ENCODE peak calls at places on chromosome 21, in six cellular contexts. One of them, this sample, is unnamed. For H3K4me1, the result is how much of the 10 kb centered on the place peaks cover.

GRCh38 chr21:31220567-31220966 is 123.5 kb downstream of the TIAM1 start:
- DNase-seq in CD8-positive, alpha-beta T cell: no peak
- DNase-seq in MM.1S: no peak
- DNase-seq in prostate gland: no peak
- DNase-seq in ovary: no peak
- DNase-seq in H9: no peak
- DNase-seq in this sample: no peak

GRCh38 chr21:32483293-32483595 is 70.7 kb downstream of the EVA1C start:
- DNase-seq in CD8-positive, alpha-beta T cell: no peak
- DNase-seq in MM.1S: no peak
- DNase-seq in prostate gland: peak
- DNase-seq in ovary: no peak
- DNase-seq in H9: no peak
- DNase-seq in this sample: no peak

GRCh38 chr21:41953831-41954653 is at the start of gene C2CD2:
- DNase-seq in CD8-positive, alpha-beta T cell: no peak
- DNase-seq in MM.1S: peak
- DNase-seq in prostate gland: no peak
- DNase-seq in ovary: peak
- DNase-seq in H9: peak
- DNase-seq in this sample: peak

GRCh38 chr21:19695796-19696195 is 1292.2 kb upstream of the TMPRSS15 start:
- DNase-seq in CD8-positive, alpha-beta T cell: no peak
- DNase-seq in MM.1S: no peak
- DNase-seq in prostate gland: no peak
- DNase-seq in ovary: no peak
- DNase-seq in H9: no peak
- DNase-seq in this sample: no peak

GRCh38 chr21:36902793-36903192 is 63.7 kb downstream of the HLCS start:
- DNase-seq in CD8-positive, alpha-beta T cell: no peak
- DNase-seq in MM.1S: peak
- DNase-seq in prostate gland: no peak
- DNase-seq in ovary: no peak
- DNase-seq in H9: no peak
- DNase-seq in this sample: no peak

GRCh38 chr21:43341349-43342163 is 85.4 kb downstream of the SIK1 start:
- DNase-seq in CD8-positive, alpha-beta T cell: no peak
- DNase-seq in MM.1S: no peak
- DNase-seq in prostate gland: no peak
- DNase-seq in ovary: no peak
- DNase-seq in H9: no peak
- DNase-seq in this sample: no peak

GRCh38 chr21:42641311-42642218 is 11.9 kb upstream of the PDE9A start:
- DNase-seq in CD8-positive, alpha-beta T cell: no peak
- DNase-seq in MM.1S: no peak
- DNase-seq in prostate gland: no peak
- DNase-seq in ovary: peak
- DNase-seq in H9: no peak
- DNase-seq in this sample: peak

GRCh38 chr21:31731112-31731801 is 661 bp downstream of the SCAF4 start:
- DNase-seq in CD8-positive, alpha-beta T cell: peak
- DNase-seq in MM.1S: peak
- DNase-seq in prostate gland: peak
- DNase-seq in ovary: peak
- DNase-seq in H9: peak
- DNase-seq in this sample: peak

GRCh38 chr21:32624726-32625125 is 12.5 kb upstream of the CFAP298 start:
- DNase-seq in CD8-positive, alpha-beta T cell: no peak
- DNase-seq in MM.1S: peak
- DNase-seq in prostate gland: no peak
- DNase-seq in ovary: no peak
- DNase-seq in H9: no peak
- DNase-seq in this sample: no peak

GRCh38 chr21:42162831-42163510 is 56.0 kb upstream of the ABCG1 start:
- DNase-seq in CD8-positive, alpha-beta T cell: no peak
- DNase-seq in MM.1S: no peak
- DNase-seq in prostate gland: no peak
- DNase-seq in ovary: no peak
- DNase-seq in H9: no peak
- DNase-seq in this sample: no peak

GRCh38 chr21:29305561-29305960 is 6.8 kb downstream of the BACH1 start:
- DNase-seq in CD8-positive, alpha-beta T cell: no peak
- DNase-seq in MM.1S: no peak
- DNase-seq in prostate gland: no peak
- DNase-seq in ovary: no peak
- DNase-seq in H9: no peak
- DNase-seq in this sample: no peak

GRCh38 chr21:29306920-29307319 is 8.2 kb downstream of the BACH1 start:
- DNase-seq in CD8-positive, alpha-beta T cell: no peak
- DNase-seq in MM.1S: no peak
- DNase-seq in prostate gland: no peak
- DNase-seq in ovary: no peak
- DNase-seq in H9: no peak
- DNase-seq in this sample: no peak

GRCh38 chr21:29304577-29304976 is 5.9 kb downstream of the BACH1 start:
- DNase-seq in CD8-positive, alpha-beta T cell: no peak
- DNase-seq in MM.1S: no peak
- DNase-seq in prostate gland: no peak
- DNase-seq in ovary: no peak
- DNase-seq in H9: no peak
- DNase-seq in this sample: no peak

GRCh38 chr21:29303301-29303700 is 4.6 kb downstream of the BACH1 start:
- DNase-seq in CD8-positive, alpha-beta T cell: no peak
- DNase-seq in MM.1S: no peak
- DNase-seq in prostate gland: no peak
- DNase-seq in ovary: no peak
- DNase-seq in H9: no peak
- DNase-seq in this sample: no peak

DNA sequence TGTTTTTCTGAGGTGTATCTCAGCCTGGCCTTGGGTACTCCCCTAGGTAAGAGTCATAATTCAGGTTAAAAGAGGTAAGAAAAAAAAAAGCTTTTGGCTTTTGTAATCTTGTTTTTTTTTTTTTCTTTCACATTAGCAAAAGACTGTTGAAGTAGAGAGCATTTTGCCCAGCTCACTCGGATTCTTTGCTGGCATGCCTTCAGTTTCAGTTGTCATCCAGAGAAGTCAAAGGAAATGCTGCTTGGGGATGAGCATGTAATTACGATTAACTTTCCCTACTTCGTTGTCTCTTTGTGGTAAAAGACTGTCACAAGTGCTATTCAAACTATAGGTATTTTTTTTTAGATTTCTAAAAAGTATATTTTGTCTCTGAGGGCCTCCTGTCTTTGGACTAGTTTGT is 6.3 kb downstream of the BACH1 start:
- DNase-seq in CD8-positive, alpha-beta T cell: no peak
- DNase-seq in MM.1S: no peak
- DNase-seq in prostate gland: no peak
- DNase-seq in ovary: no peak
- DNase-seq in H9: no peak
- DNase-seq in this sample: no peak
- H3K4me1 ChIP-seq in CD8-positive, alpha-beta T cell: under half
- H3K4me1 ChIP-seq in MM.1S: under half
- H3K4me1 ChIP-seq in prostate gland: under half
- H3K4me1 ChIP-seq in ovary: under half
- H3K4me1 ChIP-seq in H9: under half
- H3K4me1 ChIP-seq in this sample: under half

DNA sequence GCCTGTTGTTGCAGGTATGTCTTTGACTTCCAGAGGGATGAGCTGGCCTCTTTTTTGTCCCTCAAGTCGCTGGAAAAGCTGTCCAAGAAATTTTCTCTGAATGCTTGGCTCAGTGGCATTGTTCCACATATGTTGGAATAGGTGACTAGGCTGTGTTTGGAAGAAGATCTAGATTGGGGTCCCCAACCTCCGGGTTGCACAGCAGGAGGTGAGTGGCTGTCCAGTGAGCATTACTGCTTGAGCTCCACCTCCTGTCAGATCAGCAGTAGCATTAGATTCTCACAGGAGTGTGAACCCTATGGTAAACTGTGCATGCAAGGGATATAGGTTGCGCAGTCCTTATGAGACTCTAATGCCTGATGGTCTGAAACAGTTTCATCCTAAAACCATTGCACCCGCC is 18.1 kb downstream of the BACH1 start:
- DNase-seq in CD8-positive, alpha-beta T cell: no peak
- DNase-seq in MM.1S: no peak
- DNase-seq in prostate gland: no peak
- DNase-seq in ovary: no peak
- DNase-seq in H9: no peak
- DNase-seq in this sample: no peak
- H3K4me1 ChIP-seq in CD8-positive, alpha-beta T cell: under half
- H3K4me1 ChIP-seq in MM.1S: under half
- H3K4me1 ChIP-seq in prostate gland: under half
- H3K4me1 ChIP-seq in ovary: under half
- H3K4me1 ChIP-seq in H9: under half
- H3K4me1 ChIP-seq in this sample: under half

DNA sequence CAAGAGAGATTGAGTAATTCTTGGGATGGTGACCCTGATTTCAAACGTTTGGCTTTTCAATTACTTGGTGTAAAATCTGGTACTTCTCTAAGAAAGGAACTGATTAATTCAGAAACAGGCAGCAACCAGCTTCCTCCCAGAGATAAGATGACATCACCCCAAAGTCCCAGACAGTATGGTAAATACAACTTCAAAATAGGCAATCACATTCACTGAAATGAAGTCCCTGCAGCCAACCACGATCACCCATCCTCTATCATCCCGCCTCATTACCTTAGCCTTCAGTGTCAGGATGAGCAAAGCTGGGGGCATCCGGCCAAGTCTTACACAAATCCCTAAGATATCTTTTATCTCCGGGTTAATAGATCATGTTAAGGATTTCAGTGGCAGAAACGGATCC is 26.4 kb upstream of the RUNX1 start:
- DNase-seq in CD8-positive, alpha-beta T cell: no peak
- DNase-seq in MM.1S: no peak
- DNase-seq in prostate gland: no peak
- DNase-seq in ovary: no peak
- DNase-seq in H9: no peak
- DNase-seq in this sample: no peak
- H3K4me1 ChIP-seq in CD8-positive, alpha-beta T cell: under half
- H3K4me1 ChIP-seq in MM.1S: under half
- H3K4me1 ChIP-seq in prostate gland: under half
- H3K4me1 ChIP-seq in ovary: under half
- H3K4me1 ChIP-seq in H9: under half
- H3K4me1 ChIP-seq in this sample: under half

DNA sequence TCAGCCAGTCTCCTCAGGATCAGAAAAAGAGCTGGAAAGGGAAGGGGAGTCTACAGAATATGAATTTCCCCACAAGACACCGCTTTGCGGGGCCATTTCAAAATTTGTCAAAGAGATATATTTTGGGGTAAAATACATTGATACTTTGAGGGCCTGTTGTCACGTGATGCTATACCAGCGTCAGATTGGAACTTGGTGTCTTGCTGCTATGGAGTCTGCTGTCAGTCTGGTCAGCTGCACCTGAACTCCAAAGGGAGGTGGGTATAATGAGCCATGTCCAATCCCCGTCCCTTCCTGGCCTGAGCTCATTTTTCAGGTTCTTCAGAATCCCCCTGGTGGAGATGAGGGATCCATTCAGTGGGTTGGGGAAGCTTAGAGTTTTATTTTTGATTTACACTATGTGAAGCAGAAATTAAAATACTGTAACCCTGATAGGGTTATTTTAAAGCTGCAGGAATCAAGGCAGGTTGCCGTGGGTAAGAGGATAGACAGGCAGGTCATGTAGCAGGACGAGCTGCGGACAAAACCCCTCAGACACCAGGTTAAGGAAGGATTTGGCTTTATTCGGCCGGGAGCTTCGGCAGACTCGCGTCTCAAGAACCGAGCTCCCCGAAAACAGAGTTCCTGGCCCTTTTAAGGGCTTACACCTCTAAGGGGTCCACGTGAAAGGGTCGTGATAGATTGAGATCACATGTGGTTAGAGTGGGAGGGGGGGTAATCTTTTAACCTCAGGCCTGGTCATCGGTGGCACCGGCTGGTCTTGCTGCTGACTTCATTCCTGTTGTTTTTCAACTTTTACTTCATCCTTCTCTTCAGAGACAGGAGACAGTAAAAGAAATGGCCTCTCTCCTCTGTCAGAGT is 2.2 kb upstream of the POFUT2 start:
- DNase-seq in CD8-positive, alpha-beta T cell: no peak
- DNase-seq in MM.1S: no peak
- DNase-seq in prostate gland: no peak
- DNase-seq in ovary: peak
- DNase-seq in H9: peak
- DNase-seq in this sample: no peak
- H3K4me1 ChIP-seq in CD8-positive, alpha-beta T cell: under half
- H3K4me1 ChIP-seq in MM.1S: under half
- H3K4me1 ChIP-seq in prostate gland: under half
- H3K4me1 ChIP-seq in ovary: under half
- H3K4me1 ChIP-seq in H9: under half
- H3K4me1 ChIP-seq in this sample: under half

GRCh38 chr21:38286739-38287426 is 30.1 kb downstream of the KCNJ15 start:
- DNase-seq in CD8-positive, alpha-beta T cell: no peak
- DNase-seq in MM.1S: no peak
- DNase-seq in prostate gland: no peak
- DNase-seq in ovary: no peak
- DNase-seq in H9: no peak
- DNase-seq in this sample: no peak
- H3K4me1 ChIP-seq in CD8-positive, alpha-beta T cell: under half
- H3K4me1 ChIP-seq in MM.1S: under half
- H3K4me1 ChIP-seq in prostate gland: under half
- H3K4me1 ChIP-seq in ovary: under half
- H3K4me1 ChIP-seq in H9: under half
- H3K4me1 ChIP-seq in this sample: under half

GRCh38 chr21:45537746-45538291 is 4.4 kb downstream of the SLC19A1 start:
- DNase-seq in CD8-positive, alpha-beta T cell: no peak
- DNase-seq in MM.1S: no peak
- DNase-seq in prostate gland: no peak
- DNase-seq in ovary: peak
- DNase-seq in H9: no peak
- DNase-seq in this sample: no peak

GRCh38 chr21:45539796-45540600 is 2.2 kb downstream of the SLC19A1 start:
- DNase-seq in CD8-positive, alpha-beta T cell: peak
- DNase-seq in MM.1S: no peak
- DNase-seq in prostate gland: no peak
- DNase-seq in ovary: peak
- DNase-seq in H9: peak
- DNase-seq in this sample: peak

GRCh38 chr21:45538381-45539045 is 3.7 kb downstream of the SLC19A1 start:
- DNase-seq in CD8-positive, alpha-beta T cell: peak
- DNase-seq in MM.1S: no peak
- DNase-seq in prostate gland: no peak
- DNase-seq in ovary: peak
- DNase-seq in H9: peak
- DNase-seq in this sample: no peak

GRCh38 chr21:45540601-45540970 is 1.7 kb downstream of the SLC19A1 start:
- DNase-seq in CD8-positive, alpha-beta T cell: peak
- DNase-seq in MM.1S: no peak
- DNase-seq in prostate gland: no peak
- DNase-seq in ovary: no peak
- DNase-seq in H9: no peak
- DNase-seq in this sample: peak

GRCh38 chr21:45539046-45539795 is 3.0 kb downstream of the SLC19A1 start:
- DNase-seq in CD8-positive, alpha-beta T cell: peak
- DNase-seq in MM.1S: no peak
- DNase-seq in prostate gland: no peak
- DNase-seq in ovary: peak
- DNase-seq in H9: peak
- DNase-seq in this sample: peak
- H3K4me1 ChIP-seq in CD8-positive, alpha-beta T cell: under half
- H3K4me1 ChIP-seq in MM.1S: under half
- H3K4me1 ChIP-seq in prostate gland: under half
- H3K4me1 ChIP-seq in ovary: under half
- H3K4me1 ChIP-seq in H9: under half
- H3K4me1 ChIP-seq in this sample: under half